ENCODE peak calls at places on chromosomes 6 and 20, in ten cellular contexts. U is heart left ventricle, B is sigmoid colon, Z is breast epithelium, E is suprapubic skin, S is adrenal gland, I is uterus, K is esophagus muscularis mucosa, G is GM12878, O is right lobe of liver. W is an unnamed sample.
A peak's percentile ranks its signal among the peaks of the same experiment; 100 is the strongest.

GRCh38 chr6:90790696-90791095 is 203.8 kb upstream of the MAP3K7 start:
- DNase-seq in U (no peak), B (no peak), Z (no peak), E (no peak), S (no peak), I (no peak), K (no peak), G (no peak), O (no peak), W (no peak)

GRCh38 chr20:16664031-16664430 is 65.8 kb upstream of the SNRPB2 start:
- DNase-seq in U (no peak), B (no peak), Z (no peak), E (no peak), S (no peak), I (no peak), K (no peak), G (no peak), O (no peak), W (no peak)

GRCh38 chr20:44035924-44036323 is 121.3 kb downstream of the TOX2 start:
- DNase-seq in U (peak; percentile 7), B (peak; percentile 43), Z (no peak), E (peak; percentile 40), S (peak; percentile 23), I (no peak), K (peak; percentile 72), G (no peak), O (peak; percentile 25), W (no peak)

GRCh38 chr6:167424060-167424673 is 99.3 kb downstream of the TTLL2 start:
- DNase-seq in U (no peak), B (no peak), Z (no peak), E (no peak), S (no peak), I (no peak), K (no peak), G (no peak), O (no peak), W (peak; percentile 23)

GRCh38 chr6:109060585-109060984 is 34.1 kb downstream of the SESN1 start:
- DNase-seq in U (no peak), B (no peak), Z (no peak), E (no peak), S (no peak), I (no peak), K (no peak), G (no peak), O (no peak), W (no peak)

GRCh38 chr6:111818539-111819226 is 54.6 kb downstream of the FYN start:
- DNase-seq in U (no peak), B (no peak), Z (no peak), E (no peak), S (no peak), I (no peak), K (no peak), G (no peak), O (no peak), W (no peak)

GRCh38 chr6:168363811-168364792 is 44.5 kb upstream of the DACT2 start:
- DNase-seq in U (no peak), B (peak; percentile 36), Z (no peak), E (peak; percentile 34), S (no peak), I (no peak), K (no peak), G (no peak), O (no peak), W (no peak)

GRCh38 chr20:23626040-23626620 is 11.6 kb downstream of the CST3 start:
- DNase-seq in U (no peak), B (no peak), Z (no peak), E (no peak), S (no peak), I (no peak), K (peak; percentile 90), G (no peak), O (no peak), W (no peak)

GRCh38 chr6:170091000-170091638 is 199.8 kb downstream of the DLL1 start:
- DNase-seq in U (peak; percentile 7), B (peak; percentile 38), Z (no peak), E (peak; percentile 63), S (peak; percentile 36), I (peak; percentile 2), K (no peak), G (no peak), O (peak; percentile 23), W (no peak)

GRCh38 chr6:46626228-46626909 is 26.2 kb downstream of the CYP39A1 start:
- DNase-seq in U (no peak), B (no peak), Z (no peak), E (no peak), S (no peak), I (no peak), K (no peak), G (peak; percentile 7), O (no peak), W (no peak)

GRCh38 chr6:150090328-150090727 is 21.4 kb upstream of the ULBP3 start:
- DNase-seq in U (no peak), B (no peak), Z (no peak), E (no peak), S (no peak), I (no peak), K (no peak), G (no peak), O (no peak), W (no peak)

GRCh38 chr6:1381397-1382330 is 7.7 kb upstream of the FOXF2 start:
- DNase-seq in U (no peak), B (no peak), Z (no peak), E (no peak), S (no peak), I (no peak), K (no peak), G (no peak), O (no peak), W (peak; percentile 69)

GRCh38 chr6:134551245-134551960 is 233.5 kb upstream of the SGK1 start:
- DNase-seq in U (no peak), B (no peak), Z (no peak), E (no peak), S (peak; percentile 58), I (no peak), K (no peak), G (no peak), O (no peak), W (no peak)

GRCh38 chr20:36181934-36182603 is 27.5 kb downstream of the EPB41L1 start:
- DNase-seq in U (no peak), B (no peak), Z (no peak), E (no peak), S (peak; percentile 75), I (no peak), K (no peak), G (no peak), O (no peak), W (no peak)

GRCh38 chr6:145688493-145688905 is 46.8 kb downstream of the EPM2A start:
- DNase-seq in U (no peak), B (no peak), Z (no peak), E (no peak), S (no peak), I (no peak), K (no peak), G (no peak), O (no peak), W (no peak)

GRCh38 chr6:13229205-13230085 is 98.9 kb downstream of the TBC1D7 start:
- DNase-seq in U (no peak), B (no peak), Z (no peak), E (no peak), S (no peak), I (no peak), K (no peak), G (peak; percentile 88), O (peak; percentile 66), W (no peak)

GRCh38 chr6:54040545-54040944 is 70.7 kb upstream of the MLIP start:
- DNase-seq in U (no peak), B (no peak), Z (no peak), E (no peak), S (no peak), I (no peak), K (no peak), G (no peak), O (no peak), W (no peak)

GRCh38 chr6:43204271-43205105 is 22.5 kb downstream of the CUL9 start:
- DNase-seq in U (no peak), B (peak; percentile 54), Z (peak; percentile 40), E (peak; percentile 71), S (no peak), I (no peak), K (no peak), G (no peak), O (no peak), W (no peak)

GRCh38 chr20:11411765-11412164 is 505.9 kb upstream of the BTBD3 start:
- DNase-seq in U (no peak), B (no peak), Z (no peak), E (no peak), S (no peak), I (no peak), K (peak; percentile 45), G (no peak), O (no peak), W (peak; percentile 49)

GRCh38 chr6:35148167-35148741 is 7.1 kb upstream of the TCP11 start:
- DNase-seq in U (no peak), B (no peak), Z (no peak), E (no peak), S (no peak), I (no peak), K (no peak), G (peak; percentile 32), O (no peak), W (no peak)

GRCh38 chr6:141675957-141676356 is 456.8 kb upstream of the GJE1 start:
- DNase-seq in U (no peak), B (no peak), Z (no peak), E (no peak), S (no peak), I (no peak), K (no peak), G (no peak), O (no peak), W (no peak)
- TF ChIP-seq CTCF in U (peak; percentile 38), B (no peak), Z (no peak), E (no peak), S (no peak), I (no peak), K (no peak), G (no peak), O (peak; percentile 28), W (peak; percentile 13)

GRCh38 chr6:33213166-33213988 is 5.1 kb downstream of the RING1 start:
- DNase-seq in U (peak; percentile 49), B (no peak), Z (no peak), E (no peak), S (no peak), I (peak; percentile 23), K (no peak), G (no peak), O (peak; percentile 43), W (no peak)
- TF ChIP-seq POLR2A in U (no peak), B (no peak), Z (no peak), E (no peak), S (no peak), I (no peak), K (no peak), G (peak; percentile 14), O (peak; percentile 40), W (no peak)

GRCh38 chr6:42047220-42047590 is 3.1 kb upstream of the TAF8 start:
- DNase-seq in U (no peak), B (peak; percentile 62), Z (no peak), E (no peak), S (no peak), I (no peak), K (no peak), G (no peak), O (no peak), W (no peak)
- H3K4me1 ChIP-seq in U (peaks cover 80% of the 10 kb centered on the region), B (peaks cover 89% of the 10 kb centered on the region), Z (peaks cover 21% of the 10 kb centered on the region), E (peaks cover 80% of the 10 kb centered on the region), S (peaks cover 40% of the 10 kb centered on the region), I (peaks cover 9% of the 10 kb centered on the region), K (peaks cover 86% of the 10 kb centered on the region), G (peaks cover 43% of the 10 kb centered on the region), O (peaks cover 18% of the 10 kb centered on the region), W (peaks cover 50% of the 10 kb centered on the region)

GRCh38 chr20:57332105-57333089 is 2.8 kb downstream of the SPO11 start:
- DNase-seq in U (no peak), B (no peak), Z (no peak), E (no peak), S (no peak), I (no peak), K (no peak), G (no peak), O (no peak), W (no peak)
- TF ChIP-seq CTCF in U (no peak), B (no peak), Z (no peak), E (peak; percentile 22), S (no peak), I (no peak), K (no peak), G (no peak), O (peak; percentile 34), W (no peak)